ENCODE peak calls at places on chromosomes 16 and 17, in nine cellular contexts. D is stimulated activated CD4-positive, alpha-beta T cell treated with anti-CD3 and anti-CD28 coated beads, TNF-alpha, amount 100 ng/mL, for 24 hours; N is iris pigment epithelial cell; I is AG10803; E is activated naive CD8-positive, alpha-beta T cell treated with anti-CD3 and anti-CD28 coated beads, Interleukin-2, amount 50 U/mL, for 24 hours; X is ACHN; P is stimulated activated naive B cell treated with anti-CD40 and anti-IgM and Interleukin-4, amounts not matched to agents 10 μg/mL and 1 μg/mL and 100 μg/mL, for 72 hours; Z is SW480; M is H54. Y is an unnamed sample.

GRCh38 chr17:11986939-11987329 is 10.3 kb downstream of the ZNF18 start:
- DNase-seq in Z (peak), D (no peak), X (peak), M (peak), P (no peak), E (no peak), N (peak), I (peak), Y (peak)

GRCh38 chr16:16163571-16163970 is 59.7 kb downstream of the ABCC6 start:
- DNase-seq in Z (no peak), X (no peak), P (no peak), E (no peak), N (no peak), M (no peak), D (no peak), I (no peak), Y (no peak)

GRCh38 chr17:81681672-81682071 is 1.9 kb downstream of the ARL16 start:
- DNase-seq in X (peak), I (no peak), Z (no peak), M (no peak), N (no peak), D (no peak), E (no peak), P (no peak), Y (no peak)

GRCh38 chr17:58081641-58082340 is 1.4 kb upstream of the DYNLL2 start:
- DNase-seq in D (no peak), N (no peak), Z (no peak), E (no peak), I (no peak), P (no peak), X (no peak), M (no peak), Y (no peak)

GRCh38 chr17:4786111-4786491 is at the start of gene VMO1:
- DNase-seq in M (no peak), I (peak), D (no peak), X (no peak), Z (no peak), N (peak), P (no peak), E (no peak), Y (no peak)

GRCh38 chr16:6016530-6017184 is 919.1 kb upstream of the EEF2KMT start:
- DNase-seq in E (no peak), D (no peak), M (peak), Z (peak), I (no peak), N (peak), X (peak), P (no peak), Y (peak)

GRCh38 chr16:87956169-87956770 is 5.0 kb downstream of the BANP start:
- DNase-seq in D (peak), P (peak), X (no peak), I (peak), E (peak), Z (no peak), N (peak), M (no peak), Y (peak)

GRCh38 chr17:63639125-63639524 is 16.9 kb downstream of the MAP3K3 start:
- DNase-seq in P (no peak), D (no peak), X (no peak), M (no peak), E (no peak), I (no peak), Z (no peak), N (no peak), Y (no peak)

GRCh38 chr16:4142268-4142667 is 26.0 kb upstream of the ADCY9 start:
- DNase-seq in M (no peak), X (no peak), I (no peak), Z (peak), D (no peak), P (peak), N (no peak), E (no peak), Y (no peak)

GRCh38 chr17:64537488-64537887 is 30.7 kb downstream of the CEP95 start:
- DNase-seq in I (no peak), X (no peak), E (no peak), D (no peak), M (no peak), P (no peak), Z (no peak), N (no peak), Y (no peak)

GRCh38 chr17:75078097-75079022 is 9.4 kb upstream of the SLC16A5 start:
- DNase-seq in P (peak), X (peak), Z (peak), D (no peak), E (no peak), I (peak), N (peak), M (peak), Y (peak)